ENCODE peak calls at places on chromosomes 7 and 10, in six cellular contexts. E, A, T, G, Y and C are unnamed samples.
A peak's percentile ranks its signal among the peaks of the same experiment; 100 is the strongest.

GRCh38 chr7:91527460-91527859 is 263.2 kb downstream of the FZD1 start:
- DNase-seq in Y (no peak), E (no peak), A (no peak), G (no peak), T (no peak), C (no peak)

GRCh38 chr10:20945546-20946332 is 48.6 kb upstream of the NEBL start:
- DNase-seq in T (no peak), E (no peak), A (no peak), Y (no peak), G (no peak), C (no peak)

GRCh38 chr10:43131906-43132305 is 6.3 kb upstream of the CSGALNACT2 start:
- DNase-seq in Y (no peak), T (no peak), A (no peak), G (no peak), E (no peak), C (no peak)

GRCh38 chr7:78437118-78437517 is 638.5 kb downstream of the PHTF2 start:
- DNase-seq in A (peak; percentile 29), T (no peak), G (no peak), E (no peak), Y (no peak), C (peak; percentile 15)

GRCh38 chr10:121414366-121414765 is 183.9 kb downstream of the FGFR2 start:
- DNase-seq in Y (no peak), G (no peak), A (no peak), T (no peak), E (no peak), C (no peak)

GRCh38 chr7:90579181-90579688 is 16.9 kb upstream of the CDK14 start:
- DNase-seq in A (peak; percentile 74), E (no peak), Y (peak; percentile 86), T (no peak), G (no peak), C (no peak)

GRCh38 chr10:95247200-95247880 is 43.5 kb downstream of the PDLIM1 start:
- DNase-seq in A (no peak), Y (peak; percentile 75), T (no peak), E (no peak), G (no peak), C (peak; percentile 47)

GRCh38 chr7:64879097-64879730 is 23.9 kb upstream of the ZNF273 start:
- DNase-seq in T (no peak), G (peak; percentile 2), Y (no peak), A (no peak), E (no peak), C (no peak)

GRCh38 chr10:110074986-110075664 is 67.3 kb downstream of the ADD3 start:
- DNase-seq in G (no peak), T (no peak), A (peak; percentile 80), E (no peak), Y (peak; percentile 84), C (peak; percentile 77)

GRCh38 chr7:103031781-103032180 is 42.8 kb downstream of the FBXL13 start:
- DNase-seq in E (no peak), T (no peak), Y (no peak), A (no peak), G (no peak), C (no peak)

GRCh38 chr10:6621536-6621935 is 41.5 kb upstream of the PRKCQ start:
- DNase-seq in A (no peak), E (no peak), T (no peak), Y (peak; percentile 22), G (no peak), C (no peak)

GRCh38 chr7:91720255-91720937 is 160.1 kb downstream of the MTERF1 start:
- DNase-seq in Y (peak; percentile 25), T (no peak), A (no peak), G (no peak), E (no peak), C (no peak)

GRCh38 chr10:70315815-70316214 is 32.0 kb upstream of the NPFFR1 start:
- DNase-seq in E (no peak), Y (no peak), T (no peak), A (no peak), G (peak; percentile 63), C (no peak)

GRCh38 chr7:100093054-100093453 is 4.3 kb downstream of the COPS6 start:
- DNase-seq in Y (no peak), E (no peak), A (no peak), G (no peak), T (no peak), C (no peak)

GRCh38 chr10:13659887-13660544 is 73.3 kb downstream of the PRPF18 start:
- DNase-seq in Y (no peak), A (peak; percentile 20), E (peak; percentile 83), T (peak; percentile 65), G (peak; percentile 76), C (peak; percentile 15)

GRCh38 chr7:20713792-20714191 is 72.9 kb downstream of the SP8 start:
- DNase-seq in G (no peak), Y (no peak), A (no peak), E (no peak), T (no peak), C (no peak)

GRCh38 chr10:130810856-130811255 is 500.7 kb downstream of the TCERG1L start:
- DNase-seq in E (no peak), A (no peak), G (no peak), Y (no peak), T (no peak), C (no peak)

GRCh38 chr10:68717435-68717834 is 3.6 kb upstream of the CCAR1 start:
- DNase-seq in T (no peak), G (no peak), A (no peak), E (no peak), Y (no peak), C (no peak)

GRCh38 chr7:102292813-102293798 is 6.4 kb downstream of the SH2B2 start:
- DNase-seq in T (no peak), Y (no peak), A (no peak), E (no peak), G (peak; percentile 85), C (no peak)

GRCh38 chr7:4667776-4668509 is 14.2 kb upstream of the FOXK1 start:
- DNase-seq in Y (peak; percentile 90), E (no peak), T (no peak), G (no peak), A (no peak), C (no peak)

GRCh38 chr10:72038458-72039001 is 49.8 kb downstream of the SPOCK2 start:
- DNase-seq in T (no peak), A (peak; percentile 38), Y (peak; percentile 16), G (peak; percentile 10), E (no peak), C (no peak)

GRCh38 chr10:133258818-133259602 is 17.7 kb downstream of the ADAM8 start:
- DNase-seq in A (peak; percentile 96), Y (peak; percentile 97), T (no peak), G (no peak), E (peak; percentile 79), C (peak; percentile 97)

GRCh38 chr10:57715233-57715632 is 552.5 kb downstream of the IPMK start:
- DNase-seq in E (no peak), A (no peak), T (no peak), G (no peak), Y (no peak), C (no peak)

GRCh38 chr7:44678096-44678467 is 70.6 kb upstream of the ZMIZ2 start:
- DNase-seq in T (no peak), G (no peak), E (no peak), Y (no peak), A (no peak), C (no peak)

GRCh38 chr7:129772646-129773280 is 161.2 kb downstream of the NRF1 start:
- DNase-seq in Y (no peak), A (no peak), T (no peak), E (no peak), G (no peak), C (no peak)

GRCh38 chr7:159088016-159088865 is 56.4 kb downstream of the VIPR2 start:
- DNase-seq in T (no peak), Y (no peak), A (no peak), G (no peak), E (peak; percentile 15), C (no peak)

GRCh38 chr10:52778511-52779392 is 6.2 kb upstream of the MBL2 start:
- DNase-seq in G (peak; percentile 59), A (no peak), E (no peak), T (no peak), Y (peak; percentile 36), C (no peak)

GRCh38 chr10:58070964-58071363 is 196.7 kb downstream of the IPMK start:
- DNase-seq in A (no peak), G (no peak), E (no peak), T (no peak), Y (no peak), C (no peak)